ENCODE peak calls at places on chromosomes 11 and 22, in five cellular contexts. F is IMR-90, H is HCT116, N is K562, S is HepG2. R is an unnamed sample.

GRCh38 chr11:86453290-86454030 is 78.8 kb downstream of the CCDC81 start:
- DNase-seq in S (no peak), N (no peak), F (no peak), H (no peak), R (no peak)

GRCh38 chr11:69427337-69427736 is 54.1 kb upstream of the LINC01488 start:
- DNase-seq in H (no peak), N (no peak), S (peak; percentile 93), F (no peak), R (no peak)

GRCh38 chr22:24768537-24769374 is 5.8 kb downstream of the PIWIL3 start:
- DNase-seq in S (peak; percentile 55), H (peak; percentile 54), F (peak; percentile 76), N (peak; percentile 55), R (peak; percentile 61)

GRCh38 chr22:27424319-27424718 is 377.2 kb downstream of the MN1 start:
- DNase-seq in H (no peak), S (no peak), N (no peak), F (peak; percentile 6), R (no peak)

GRCh38 chr11:62552465-62552782 is 5.8 kb upstream of the AHNAK start:
- DNase-seq in F (peak; percentile 60), H (no peak), N (peak; percentile 33), S (no peak), R (no peak)

GRCh38 chr22:28930357-28931007 is 47.1 kb downstream of the ZNRF3 start:
- DNase-seq in N (no peak), F (peak; percentile 21), S (no peak), H (no peak), R (no peak)

GRCh38 chr11:17221968-17222367 is 14.2 kb upstream of the PIK3C2A start:
- DNase-seq in F (peak; percentile 66), S (no peak), H (no peak), N (no peak), R (no peak)

GRCh38 chr11:63915961-63916836 is 765 bp downstream of the RCOR2 start:
- DNase-seq in F (no peak), S (peak; percentile 53), H (no peak), N (peak; percentile 76), R (peak; percentile 70)

GRCh38 chr22:24359452-24360120 is 67.8 kb upstream of the ADORA2A start:
- DNase-seq in H (no peak), S (peak; percentile 18), F (no peak), N (no peak), R (no peak)

GRCh38 chr11:131246156-131246555 is 124.3 kb upstream of the NTM start:
- DNase-seq in H (no peak), N (no peak), S (no peak), F (no peak), R (no peak)

GRCh38 chr11:57458410-57459111 is 1.8 kb upstream of the RTN4RL2 start:
- DNase-seq in S (no peak), N (peak; percentile 65), H (no peak), F (peak; percentile 11), R (peak; percentile 71)

GRCh38 chr22:45918455-45919370 is 58.2 kb downstream of the WNT7B start:
- DNase-seq in H (no peak), S (no peak), N (no peak), F (no peak), R (peak; percentile 86)

GRCh38 chr11:17012712-17013547 is 1.3 kb downstream of the PLEKHA7 start:
- DNase-seq in H (peak; percentile 12), N (no peak), F (peak; percentile 52), S (peak; percentile 95), R (peak; percentile 91)

GRCh38 chr11:8265681-8266241 is 2.1 kb upstream of the LMO1 start:
- DNase-seq in S (no peak), H (no peak), N (no peak), F (no peak), R (peak; percentile 71)

GRCh38 chr22:19688301-19689290 is 25.7 kb upstream of the SEPTIN5 start:
- DNase-seq in N (no peak), F (no peak), S (no peak), H (no peak), R (no peak)

GRCh38 chr11:134573857-134574256 is 161.8 kb upstream of the B3GAT1 start:
- DNase-seq in N (no peak), F (no peak), H (no peak), S (no peak), R (no peak)

GRCh38 chr11:128881221-128881620 is 9.9 kb upstream of the KCNJ5 start:
- DNase-seq in F (no peak), S (no peak), H (no peak), N (no peak), R (no peak)

GRCh38 chr11:113242767-113243397 is 71.5 kb upstream of the TTC12 start:
- DNase-seq in F (peak; percentile 9), H (no peak), S (no peak), N (no peak), R (no peak)

GRCh38 chr11:46674463-46675287 is 25.7 kb downstream of the ARHGAP1 start:
- DNase-seq in H (no peak), N (peak; percentile 51), S (peak; percentile 53), F (peak; percentile 18), R (no peak)

GRCh38 chr22:44603774-44604173 is 98.2 kb upstream of the PRR5 start:
- DNase-seq in H (no peak), N (no peak), F (no peak), S (no peak), R (no peak)

GRCh38 chr22:38069372-38070249 is 12.4 kb downstream of the PICK1 start:
- DNase-seq in N (peak; percentile 66), F (peak; percentile 29), H (no peak), S (no peak), R (peak; percentile 45)

GRCh38 chr11:7971846-7972245 is 6.6 kb upstream of the NLRP10 start:
- DNase-seq in N (no peak), S (no peak), F (no peak), H (no peak), R (no peak)

GRCh38 chr22:29313126-29314071 is 2.1 kb downstream of the RASL10A start:
- DNase-seq in F (no peak), N (no peak), H (peak; percentile 34), S (no peak), R (no peak)

GRCh38 chr11:111983187-111983986 is 41.8 kb upstream of the DLAT start:
- DNase-seq in H (no peak), N (peak; percentile 86), S (peak; percentile 91), F (peak; percentile 72), R (no peak)

GRCh38 chr22:32695451-32695891 is 106.0 kb upstream of the TIMP3 start:
- DNase-seq in N (no peak), H (peak; percentile 21), S (peak; percentile 87), F (peak; percentile 95), R (peak; percentile 44)

GRCh38 chr11:131712897-131713296 is 342.5 kb downstream of the NTM start:
- DNase-seq in H (no peak), F (peak; percentile 61), S (no peak), N (no peak), R (no peak)

GRCh38 chr11:75659836-75660235 is 9.0 kb downstream of the MAP6 start:
- DNase-seq in H (no peak), S (no peak), N (no peak), F (peak; percentile 19), R (no peak)

GRCh38 chr11:64339754-64340408 is at the start of gene CCDC88B:
- DNase-seq in S (no peak), N (no peak), H (no peak), F (no peak), R (no peak)

GRCh38 chr11:47991894-47992293 is 11.5 kb downstream of the PTPRJ start:
- DNase-seq in S (no peak), H (no peak), F (no peak), N (no peak), R (no peak)
- H3K4me1 ChIP-seq in S (peaks cover 41% of the 10 kb centered on the region), H (peaks cover 84% of the 10 kb centered on the region), F (peaks cover 4% of the 10 kb centered on the region), N (peaks cover 35% of the 10 kb centered on the region), R (peaks cover 92% of the 10 kb centered on the region)

DNA sequence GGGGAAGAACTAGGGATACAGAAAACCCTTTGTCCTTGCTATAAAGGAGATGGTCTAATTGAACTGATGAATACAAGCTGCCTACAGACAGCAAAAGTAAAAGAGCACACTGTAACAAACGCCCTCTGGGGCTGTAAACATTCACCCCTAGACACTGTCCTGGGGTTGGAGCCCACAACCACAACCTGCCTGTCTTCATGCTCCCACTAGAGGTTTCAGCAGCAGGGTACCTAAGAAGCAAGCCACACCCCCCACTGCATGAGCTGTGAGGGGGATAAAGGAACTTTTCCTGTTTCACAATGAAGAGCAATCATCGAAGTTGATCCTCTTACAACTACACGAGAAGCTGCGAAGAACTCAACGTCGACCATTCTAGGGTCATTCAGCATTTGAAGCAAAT is 90.5 kb upstream of the LUZP2 start:
- DNase-seq in H (no peak), S (no peak), F (no peak), N (no peak), R (no peak)
- TF ChIP-seq CEBPB in H (no peak), S (no peak), F (no peak), N (no peak), R (no peak)

GRCh38 chr11:67032830-67033555 is 10.1 kb downstream of the SYT12 start:
- DNase-seq in F (peak; percentile 94), N (no peak), S (no peak), H (no peak), R (peak; percentile 60)
- H3K4me1 ChIP-seq in F (peaks cover 16% of the 10 kb centered on the region), N (peaks cover 3% of the 10 kb centered on the region), S (no peaks in the 10 kb centered on the region), H (peaks cover 36% of the 10 kb centered on the region), R (peaks cover 33% of the 10 kb centered on the region)

GRCh38 chr11:10295056-10295901 is 1.3 kb upstream of the SBF2 start:
- DNase-seq in H (no peak), F (no peak), N (no peak), S (no peak), R (no peak)

GRCh38 chr11:10289765-10290420 is 4.1 kb downstream of the SBF2 start:
- DNase-seq in N (no peak), S (no peak), H (no peak), F (no peak), R (no peak)

GRCh38 chr11:10294289-10294953 is 402 bp upstream of the SBF2 start:
- DNase-seq in N (peak; percentile 11), F (peak; percentile 87), S (no peak), H (no peak), R (peak; percentile 62)

GRCh38 chr11:10288881-10289764 is 4.9 kb downstream of the SBF2 start:
- DNase-seq in N (no peak), F (no peak), S (peak; percentile 86), H (no peak), R (no peak)

GRCh38 chr11:10293423-10294288 is at the start of gene SBF2:
- DNase-seq in S (peak; percentile 69), N (peak; percentile 88), F (peak; percentile 96), H (no peak), R (peak; percentile 89)
- TF ChIP-seq CEBPB in S (no peak), N (no peak), F (no peak), H (no peak), R (no peak)

GRCh38 chr11:41113160-41113559 is 346.3 kb downstream of the LRRC4C start:
- DNase-seq in H (no peak), S (no peak), F (no peak), N (no peak), R (no peak)
- H3K4me1 ChIP-seq in H (no peaks in the 10 kb centered on the region), S (no peaks in the 10 kb centered on the region), F (no peaks in the 10 kb centered on the region), N (no peaks in the 10 kb centered on the region), R (no peaks in the 10 kb centered on the region)

GRCh38 chr11:93591247-93591898 is 48.2 kb upstream of the SMCO4 start:
- DNase-seq in F (peak; percentile 46), S (peak; percentile 84), H (peak; percentile 19), N (no peak), R (no peak)

GRCh38 chr11:93589347-93589746 is 46.2 kb upstream of the SMCO4 start:
- DNase-seq in H (no peak), S (no peak), F (no peak), N (no peak), R (no peak)

GRCh38 chr11:93587858-93588581 is 44.8 kb upstream of the SMCO4 start:
- DNase-seq in S (no peak), H (no peak), N (peak; percentile 49), F (no peak), R (no peak)

GRCh38 chr11:93583490-93583889 is 40.3 kb upstream of the SMCO4 start:
- DNase-seq in N (peak; percentile 19), F (no peak), S (no peak), H (no peak), R (no peak)

GRCh38 chr11:93585758-93586157 is 42.6 kb upstream of the SMCO4 start:
- DNase-seq in S (no peak), H (no peak), F (peak; percentile 73), N (peak; percentile 13), R (peak; percentile 33)
- TF ChIP-seq CEBPB in S (no peak), H (no peak), F (peak; percentile 60), N (no peak), R (no peak)